ENCODE peak calls at places on chromosomes 13 and 19, in eight cellular contexts. I, L, C, Y, R, Z, S and V are unnamed samples.
A peak's percentile ranks its signal among the peaks of the same experiment; 100 is the strongest.

GRCh38 chr13:100197591-100198365 is 108.9 kb downstream of the PCCA start:
- DNase-seq in Z (no peak), Y (no peak), I (no peak), S (no peak), R (no peak), L (no peak), C (peak; percentile 64), V (no peak)

GRCh38 chr13:91017031-91017668 is 330.3 kb upstream of the MIR17HG start:
- DNase-seq in R (no peak), C (peak; percentile 57), Y (peak; percentile 96), I (no peak), L (no peak), S (no peak), Z (no peak), V (peak; percentile 65)

GRCh38 chr13:51235756-51236564 is 13.8 kb downstream of the FAM124A start:
- DNase-seq in R (no peak), Z (no peak), I (no peak), C (no peak), L (no peak), S (no peak), Y (no peak), V (no peak)

GRCh38 chr13:73076013-73076412 is 17.2 kb downstream of the KLF5 start:
- DNase-seq in Y (no peak), C (no peak), L (no peak), R (no peak), I (no peak), S (no peak), Z (no peak), V (no peak)

GRCh38 chr13:40480012-40480914 is 186.2 kb downstream of the FOXO1 start:
- DNase-seq in R (no peak), Y (no peak), C (peak; percentile 35), I (no peak), Z (no peak), S (no peak), L (no peak), V (no peak)

GRCh38 chr19:1247747-1248453 is 483 bp upstream of the MIDN start:
- DNase-seq in S (no peak), R (no peak), I (no peak), C (peak; percentile 77), Z (peak; percentile 89), Y (no peak), L (peak; percentile 91), V (no peak)

GRCh38 chr19:40147693-40148347 is 43.4 kb upstream of the MAP3K10 start:
- DNase-seq in C (no peak), I (no peak), Y (no peak), S (no peak), Z (peak; percentile 61), L (no peak), R (no peak), V (no peak)

GRCh38 chr13:93614776-93615175 is 388.2 kb downstream of the GPC6 start:
- DNase-seq in L (no peak), S (no peak), Y (no peak), R (no peak), C (no peak), I (no peak), Z (no peak), V (no peak)

GRCh38 chr19:43439183-43440063 is 24.7 kb downstream of the TEX101 start:
- DNase-seq in C (no peak), R (no peak), I (no peak), S (no peak), Y (no peak), Z (no peak), L (no peak), V (no peak)

GRCh38 chr13:80612804-80613203 is 271.9 kb upstream of the SPRY2 start:
- DNase-seq in L (no peak), R (no peak), Z (no peak), I (no peak), Y (no peak), C (no peak), S (no peak), V (no peak)

GRCh38 chr19:46992699-46993535 is 26.7 kb upstream of the NPAS1 start:
- DNase-seq in I (no peak), C (peak; percentile 57), S (no peak), R (no peak), Z (no peak), L (no peak), Y (no peak), V (peak; percentile 86)

GRCh38 chr19:2711175-2711936 is 8.9 kb upstream of the GNG7 start:
- DNase-seq in S (no peak), Z (no peak), Y (no peak), R (no peak), L (peak; percentile 61), I (no peak), C (no peak), V (no peak)

GRCh38 chr19:29942404-29943261 is 594 bp downstream of the URI1 start:
- DNase-seq in R (no peak), S (peak; percentile 48), Z (peak; percentile 69), Y (no peak), L (peak; percentile 72), C (peak; percentile 57), I (no peak), V (peak; percentile 75)

GRCh38 chr13:49455016-49455398 is 10.9 kb downstream of the SETDB2 start:
- DNase-seq in C (no peak), Z (no peak), I (no peak), L (no peak), R (no peak), S (no peak), Y (no peak), V (no peak)

GRCh38 chr19:12944064-12944674 is 1.5 kb upstream of the RAD23A start:
- DNase-seq in R (no peak), C (no peak), S (no peak), Y (peak; percentile 15), I (no peak), L (no peak), Z (no peak), V (no peak)

GRCh38 chr19:12946092-12946845 is 607 bp downstream of the RAD23A start:
- DNase-seq in Z (no peak), L (peak; percentile 85), R (peak; percentile 75), S (peak; percentile 72), I (no peak), Y (peak; percentile 88), C (peak; percentile 69), V (peak; percentile 68)

GRCh38 chr19:12943437-12944044 is 2.1 kb upstream of the RAD23A start:
- DNase-seq in Z (no peak), S (no peak), I (no peak), C (no peak), R (no peak), L (no peak), Y (peak; percentile 8), V (no peak)

GRCh38 chr19:12947702-12948596 is 2.3 kb downstream of the RAD23A start:
- DNase-seq in R (no peak), I (no peak), Y (peak; percentile 16), L (no peak), Z (no peak), C (no peak), S (no peak), V (no peak)

GRCh38 chr19:12945479-12946091 is at the start of gene RAD23A:
- DNase-seq in I (peak; percentile 93), S (peak; percentile 98), Y (peak; percentile 83), R (peak; percentile 97), L (peak; percentile 99), Z (peak; percentile 98), C (peak; percentile 99), V (peak; percentile 98)
- TF ChIP-seq POLR2A in I (peak; percentile 94), S (peak; percentile 78), Y (peak; percentile 85), R (peak; percentile 92), L (peak; percentile 87), Z (peak; percentile 92), C (peak; percentile 67), V (no peak)

DNA sequence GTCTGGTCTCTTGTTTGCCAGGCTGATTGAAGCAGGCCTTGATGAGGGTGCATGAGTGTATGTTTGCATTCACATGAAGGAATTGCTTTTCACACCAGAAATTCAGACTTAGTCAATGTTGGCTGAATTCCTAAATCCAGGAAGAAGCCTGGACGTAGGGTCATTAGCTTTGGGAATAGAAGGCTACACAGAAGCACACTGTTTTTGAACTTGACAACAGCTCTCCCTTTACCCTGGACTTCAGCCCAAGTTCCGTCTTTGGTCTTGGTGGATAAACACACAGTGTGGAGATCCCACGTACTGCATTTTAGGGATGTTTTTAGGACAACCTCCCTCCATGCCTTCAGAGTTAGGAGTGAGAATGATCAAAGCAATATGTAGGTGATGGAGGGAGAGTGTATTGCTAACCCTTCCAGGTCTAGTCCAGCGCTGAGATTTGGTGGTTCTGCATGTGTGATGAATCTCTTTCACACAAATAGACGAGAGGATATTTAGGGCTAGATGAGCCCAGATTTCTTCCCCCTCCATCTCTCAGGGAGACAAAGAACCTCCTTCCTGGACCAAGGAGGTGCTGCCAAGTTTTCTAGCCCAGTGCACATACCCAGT is 22.8 kb downstream of the TM6SF2 start:
- DNase-seq in L (no peak), I (no peak), Y (no peak), C (no peak), R (no peak), Z (no peak), S (no peak), V (no peak)
- TF ChIP-seq CTCF in L (no peak), I (no peak), Y (no peak), C (no peak), R (no peak), Z (no peak), S (no peak), V (no peak)

DNA sequence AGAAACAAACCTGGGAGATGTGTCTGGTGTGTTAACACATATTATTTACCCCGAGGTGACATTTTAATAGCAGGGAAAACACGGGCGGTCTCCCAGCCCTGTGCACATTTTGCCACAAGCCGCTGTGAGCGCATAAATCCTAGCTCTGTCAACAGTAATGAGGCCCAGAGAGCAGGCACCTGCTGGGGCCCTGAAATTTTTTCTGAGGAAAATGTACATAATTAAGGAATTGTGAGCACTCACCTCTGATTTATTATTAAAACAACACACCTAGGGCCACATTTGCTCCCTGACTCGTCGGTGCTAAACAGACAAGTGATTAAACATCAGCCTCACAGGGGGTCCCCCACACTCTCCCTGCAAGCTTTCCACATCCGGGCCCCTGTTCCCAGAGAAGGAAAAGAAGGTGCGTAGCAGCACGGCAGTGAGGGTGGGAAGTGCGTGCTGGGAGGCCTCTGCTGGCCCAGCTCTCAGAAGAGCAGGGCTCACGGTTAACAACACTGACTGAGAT is 616.3 kb downstream of the UQCRFS1 start:
- DNase-seq in L (no peak), Z (no peak), S (no peak), Y (no peak), C (peak; percentile 48), I (no peak), R (no peak), V (no peak)
- H3K9me3 ChIP-seq in L (no peaks in the 10 kb centered on the region), Z (no peaks in the 10 kb centered on the region), S (no peaks in the 10 kb centered on the region), Y (no peaks in the 10 kb centered on the region), C (no peaks in the 10 kb centered on the region), I (peaks cover 31% of the 10 kb centered on the region), R (peaks cover 6% of the 10 kb centered on the region), V (no peaks in the 10 kb centered on the region)

GRCh38 chr19:44948237-44948636 is 2.4 kb downstream of the APOC2 start:
- DNase-seq in Y (no peak), S (no peak), Z (no peak), L (no peak), C (no peak), R (no peak), I (no peak), V (no peak)

GRCh38 chr19:44942067-44942571 is at the start of gene APOC4:
- DNase-seq in S (no peak), Y (peak; percentile 39), L (no peak), I (no peak), Z (no peak), R (no peak), C (no peak), V (no peak)

GRCh38 chr19:44947041-44947581 is 1.3 kb downstream of the APOC2 start:
- DNase-seq in I (no peak), Y (no peak), Z (no peak), L (no peak), R (no peak), C (no peak), S (no peak), V (no peak)

GRCh38 chr19:44939668-44940067 is 2.4 kb upstream of the APOC4 start:
- DNase-seq in Z (no peak), L (no peak), C (no peak), I (no peak), R (no peak), Y (no peak), S (no peak), V (no peak)

GRCh38 chr19:44943801-44944249 is 1.8 kb downstream of the APOC4 start:
- DNase-seq in Z (no peak), Y (peak; percentile 75), C (no peak), I (no peak), S (no peak), L (peak; percentile 82), R (no peak), V (peak; percentile 51)
- TF ChIP-seq POLR2A in Z (no peak), Y (peak; percentile 37), C (no peak), I (no peak), S (no peak), L (no peak), R (no peak), V (no peak)